ENCODE peak calls at places on chromosomes 6 and 20, in seven cellular contexts. F is body of pancreas; H is sigmoid colon; S is PC-3; Q is naive thymus-derived CD4-positive, alpha-beta T cell; J is substantia nigra; D is CD4-positive, alpha-beta T cell. R is an unnamed sample.
A peak's percentile ranks its signal among the peaks of the same experiment; 100 is the strongest.

GRCh38 chr6:132491303-132491702 is 21.6 kb downstream of the STX7 start:
- DNase-seq in F (peak; percentile 37), Q (no peak), D (no peak), S (no peak), J (no peak), H (no peak), R (no peak)

GRCh38 chr20:35702051-35702823 is 3.0 kb downstream of the ROMO1 start:
- DNase-seq in H (peak; percentile 46), F (no peak), Q (no peak), J (no peak), S (no peak), D (no peak), R (no peak)

GRCh38 chr20:44070139-44070900 is 116.7 kb downstream of the JPH2 start:
- DNase-seq in H (no peak), J (peak; percentile 28), F (no peak), D (peak; percentile 50), Q (peak; percentile 93), S (no peak), R (no peak)

GRCh38 chr20:20360464-20360863 is 7.4 kb upstream of the INSM1 start:
- DNase-seq in S (peak; percentile 89), D (no peak), H (no peak), F (peak; percentile 58), J (no peak), Q (no peak), R (no peak)

GRCh38 chr6:101776919-101777350 is 383.4 kb downstream of the GRIK2 start:
- DNase-seq in J (no peak), Q (no peak), D (no peak), S (no peak), H (no peak), F (no peak), R (no peak)

GRCh38 chr6:37205189-37205996 is 35.4 kb downstream of the PIM1 start:
- DNase-seq in S (no peak), Q (no peak), J (no peak), H (no peak), D (no peak), F (no peak), R (no peak)

GRCh38 chr6:43391448-43392031 is 22.1 kb upstream of the ZNF318 start:
- DNase-seq in J (no peak), H (no peak), F (no peak), D (peak; percentile 27), S (no peak), Q (peak; percentile 32), R (no peak)

GRCh38 chr6:160634706-160635105 is 29.4 kb downstream of the LPA start:
- DNase-seq in Q (no peak), S (no peak), F (peak; percentile 6), D (no peak), H (no peak), J (no peak), R (no peak)

GRCh38 chr20:53838311-53838873 is 232.0 kb downstream of the BCAS1 start:
- DNase-seq in Q (no peak), H (no peak), F (no peak), D (no peak), S (no peak), J (no peak), R (no peak)

GRCh38 chr6:30782425-30783014 is 38.2 kb upstream of the IER3 start:
- DNase-seq in J (no peak), Q (no peak), S (peak; percentile 95), F (no peak), H (no peak), D (no peak), R (no peak)

GRCh38 chr6:10694302-10695085 is at the start of the genes C6orf52 and PAK1IP1:
- DNase-seq in F (peak; percentile 94), Q (peak; percentile 94), H (peak; percentile 97), J (peak; percentile 78), D (peak; percentile 88), S (peak; percentile 91), R (peak; percentile 71)

GRCh38 chr6:33428891-33429744 is 9.3 kb downstream of the SYNGAP1 start:
- DNase-seq in D (no peak), Q (no peak), J (no peak), F (no peak), H (no peak), S (no peak), R (no peak)

GRCh38 chr20:45959126-45959525 is 12.9 kb downstream of the ZNF335 start:
- DNase-seq in J (no peak), H (peak; percentile 57), D (no peak), S (no peak), Q (no peak), F (no peak), R (no peak)

GRCh38 chr20:61256819-61257218 is 4.8 kb downstream of the CDH4 start:
- DNase-seq in D (no peak), S (no peak), J (no peak), H (no peak), Q (no peak), F (no peak), R (no peak)

GRCh38 chr20:52923123-52923543 is 49.0 kb upstream of the TSHZ2 start:
- DNase-seq in H (no peak), Q (no peak), J (no peak), S (peak; percentile 53), F (no peak), D (no peak), R (no peak)

GRCh38 chr20:3818155-3819151 is 1.9 kb upstream of the AP5S1 start:
- DNase-seq in S (peak; percentile 93), F (peak; percentile 98), D (no peak), H (peak; percentile 85), Q (no peak), J (no peak), R (no peak)

GRCh38 chr6:146265051-146265450 is 236.2 kb downstream of the GRM1 start:
- DNase-seq in D (no peak), H (no peak), J (no peak), S (no peak), F (no peak), Q (no peak), R (no peak)

GRCh38 chr6:14697427-14697826 is 548.4 kb upstream of the JARID2 start:
- DNase-seq in Q (no peak), S (no peak), J (no peak), F (no peak), D (no peak), H (no peak), R (no peak)

GRCh38 chr20:42341654-42342053 is 723.5 kb upstream of the CHD6 start:
- DNase-seq in D (no peak), F (no peak), J (no peak), H (no peak), Q (no peak), S (no peak), R (no peak)

GRCh38 chr6:169266746-169267629 is 13.3 kb upstream of the THBS2 start:
- DNase-seq in D (no peak), J (no peak), Q (no peak), F (no peak), H (no peak), S (peak; percentile 24), R (no peak)

GRCh38 chr20:3786126-3786484 is 435 bp downstream of the CENPB start:
- DNase-seq in H (no peak), J (no peak), F (peak; percentile 53), Q (no peak), D (no peak), S (peak; percentile 55), R (no peak)

GRCh38 chr6:13407709-13408695 is 79.4 kb downstream of the GFOD1 start:
- DNase-seq in J (no peak), H (no peak), S (peak; percentile 64), Q (no peak), F (peak; percentile 25), D (no peak), R (no peak)

GRCh38 chr6:146028835-146029572 is at the start of gene GRM1:
- DNase-seq in S (no peak), D (no peak), H (no peak), Q (no peak), J (no peak), F (no peak), R (no peak)

GRCh38 chr20:58051367-58051766 is 177.1 kb downstream of the ANKRD60 start:
- DNase-seq in F (no peak), Q (no peak), H (no peak), J (no peak), D (no peak), S (no peak), R (no peak)

GRCh38 chr20:34355427-34355826 is 7.6 kb upstream of the ITCH start:
- DNase-seq in H (no peak), J (no peak), Q (no peak), S (no peak), F (no peak), D (no peak), R (no peak)
- H3K27ac ChIP-seq in H (no peak overlapping the region), J (no peak overlapping the region), Q (no peak overlapping the region), S (no peak overlapping the region), F (no peak overlapping the region), D (no peak overlapping the region), R (no peak overlapping the region)

GRCh38 chr6:31864818-31865204 is 2.2 kb upstream of the NEU1 start:
- DNase-seq in J (no peak), D (no peak), H (no peak), F (no peak), S (no peak), Q (no peak), R (no peak)
- H3K27ac ChIP-seq in J (no peak overlapping the region), D (no peak overlapping the region), H (no peak overlapping the region), F (no peak overlapping the region), S (no peak overlapping the region), Q (no peak overlapping the region), R (no peak overlapping the region)

GRCh38 chr20:51021067-51022025 is 1.6 kb downstream of the KCNG1 start:
- DNase-seq in J (no peak), D (no peak), S (peak; percentile 30), F (no peak), Q (no peak), H (no peak), R (no peak)

GRCh38 chr20:51024761-51025160 is 1.9 kb upstream of the KCNG1 start:
- DNase-seq in H (no peak), F (no peak), Q (no peak), S (no peak), D (no peak), J (no peak), R (no peak)

GRCh38 chr20:51022227-51022802 is 592 bp downstream of the KCNG1 start:
- DNase-seq in J (no peak), D (no peak), F (no peak), H (no peak), S (peak; percentile 25), Q (no peak), R (no peak)

GRCh38 chr20:51023617-51024155 is 779 bp upstream of the KCNG1 start:
- DNase-seq in J (no peak), F (peak; percentile 43), H (no peak), S (no peak), Q (no peak), D (no peak), R (no peak)

GRCh38 chr20:51022803-51023616 is at the start of gene KCNG1:
- DNase-seq in D (peak; percentile 5), S (peak; percentile 95), Q (no peak), J (no peak), H (peak; percentile 74), F (peak; percentile 77), R (no peak)
- H3K27ac ChIP-seq in D (no peak within 1 kb of the TSS), S (no peak within 1 kb of the TSS), Q (no peak within 1 kb of the TSS), J (no peak within 1 kb of the TSS), H (peak within 1 kb of the TSS; percentile 33), F (peak within 1 kb of the TSS; percentile 65), R (no peak within 1 kb of the TSS)

GRCh38 chr20:37727247-37727956 is 33.6 kb downstream of the CTNNBL1 start:
- DNase-seq in D (no peak), S (no peak), J (no peak), F (no peak), H (no peak), Q (no peak), R (no peak)
- H3K27ac ChIP-seq in D (no peak overlapping the region), S (no peak overlapping the region), J (peak overlapping the region; percentile 67), F (no peak overlapping the region), H (no peak overlapping the region), Q (no peak overlapping the region), R (no peak overlapping the region)

R was measured in iPS DF 6.9.